ENCODE peak calls at places on chromosomes 4 and X, in four cellular contexts. D is HCT116, C is GM23338, W is neural progenitor cell. F is an unnamed sample.

GRCh38 chr4:55554453-55555030 is 7.8 kb upstream of the CLOCK start:
- DNase-seq in C (no peak), W (no peak), D (peak; percentile 36), F (peak; percentile 40)

GRCh38 chr4:95045429-95045828 is 287.7 kb downstream of the BMPR1B start:
- DNase-seq in W (no peak), C (no peak), D (no peak), F (no peak)

GRCh38 chrX:96776966-96777365 is 92.3 kb downstream of the DIAPH2 start:
- DNase-seq in D (no peak), W (no peak), C (no peak), F (no peak)

GRCh38 chr4:52425751-52426326 is 233.3 kb downstream of the USP46 start:
- DNase-seq in W (no peak), C (no peak), D (no peak), F (no peak)

GRCh38 chr4:4350909-4351308 is 36.0 kb upstream of the NSG1 start:
- DNase-seq in W (no peak), C (no peak), D (no peak), F (no peak)

GRCh38 chr4:54090804-54091623 is 8.9 kb upstream of the GSX2 start:
- DNase-seq in C (peak; percentile 47), W (peak; percentile 48), D (no peak), F (no peak)

GRCh38 chr4:173930329-173930967 is 353.0 kb downstream of the FBXO8 start:
- DNase-seq in W (no peak), C (no peak), D (no peak), F (no peak)

GRCh38 chrX:111041018-111041462 is 55.0 kb upstream of the PAK3 start:
- DNase-seq in C (peak; percentile 5), W (peak; percentile 9), D (no peak), F (no peak)

GRCh38 chr4:20512980-20513379 is 187.3 kb upstream of the PACRGL start:
- DNase-seq in C (no peak), W (no peak), D (no peak), F (no peak)

GRCh38 chr4:70913947-70914445 is 11.8 kb downstream of the MOB1B start:
- DNase-seq in D (no peak), W (no peak), C (peak; percentile 25), F (no peak)

GRCh38 chr4:178138491-178138890 is 696.3 kb upstream of the AGA start:
- DNase-seq in W (no peak), D (no peak), C (no peak), F (no peak)

GRCh38 chr4:85005865-85006377 is 39.4 kb upstream of the WDFY3 start:
- DNase-seq in W (no peak), D (no peak), C (no peak), F (no peak)

GRCh38 chr4:91636083-91636482 is 667.7 kb upstream of the GRID2 start:
- DNase-seq in D (no peak), W (no peak), C (peak; percentile 38), F (no peak)

GRCh38 chr4:105741548-105741947 is 33.0 kb downstream of the GSTCD start:
- DNase-seq in W (no peak), C (no peak), D (no peak), F (no peak)

GRCh38 chrX:15815779-15816452 is 25.6 kb downstream of the ZRSR2 start:
- DNase-seq in D (peak; percentile 3), C (peak; percentile 63), W (peak; percentile 66), F (peak; percentile 31)
- TF ChIP-seq CTCF in D (peak; percentile 26), C (peak; percentile 38), W (peak; percentile 60), F (peak; percentile 49)

GRCh38 chr4:86271057-86271456 is 88.8 kb downstream of the MAPK10 start:
- DNase-seq in D (no peak), W (no peak), C (no peak), F (no peak)
- TF ChIP-seq EZH2phosphoT487 in D (no peak), W (no peak), C (no peak), F (no peak)

GRCh38 chr4:69536980-69537379 is 41.3 kb upstream of the UGT2B4 start:
- DNase-seq in D (no peak), C (no peak), W (no peak), F (no peak)

GRCh38 chr4:69532125-69532524 is 36.4 kb upstream of the UGT2B4 start:
- DNase-seq in W (no peak), C (no peak), D (no peak), F (no peak)

GRCh38 chr4:69534697-69535096 is 39.0 kb upstream of the UGT2B4 start:
- DNase-seq in C (no peak), D (no peak), W (no peak), F (no peak)

GRCh38 chr4:69532886-69533506 is 37.3 kb upstream of the UGT2B4 start:
- DNase-seq in D (no peak), W (no peak), C (no peak), F (no peak)

GRCh38 chr4:69536558-69536957 is 40.9 kb upstream of the UGT2B4 start:
- DNase-seq in W (no peak), C (no peak), D (no peak), F (no peak)
- H3K4me3 ChIP-seq in W (no peak overlapping the region), C (no peak overlapping the region), D (no peak overlapping the region), F (no peak overlapping the region)

DNA sequence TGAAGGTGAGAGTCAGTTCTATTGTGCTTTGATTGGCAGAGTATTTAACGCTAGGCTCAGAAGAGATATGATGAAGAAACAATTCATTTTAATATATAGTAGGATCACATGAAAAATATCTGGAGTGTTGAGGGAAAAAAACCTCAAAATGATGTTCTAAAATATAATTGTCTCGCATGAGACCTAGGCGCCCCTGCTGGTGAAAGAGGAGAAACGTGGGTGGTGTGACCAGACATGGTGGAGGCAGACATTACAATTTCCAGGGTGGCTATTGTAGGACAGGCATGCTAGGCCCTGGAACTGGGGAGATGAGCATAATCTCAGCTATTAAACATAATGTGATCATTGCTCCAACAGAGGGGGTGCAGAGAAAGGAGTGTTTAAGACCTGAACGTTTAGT is 210.0 kb downstream of the HS3ST1 start:
- DNase-seq in D (peak; percentile 24), W (no peak), C (no peak), F (no peak)
- TF ChIP-seq CTCF in D (peak; percentile 61), W (peak; percentile 30), C (no peak), F (no peak)

DNA sequence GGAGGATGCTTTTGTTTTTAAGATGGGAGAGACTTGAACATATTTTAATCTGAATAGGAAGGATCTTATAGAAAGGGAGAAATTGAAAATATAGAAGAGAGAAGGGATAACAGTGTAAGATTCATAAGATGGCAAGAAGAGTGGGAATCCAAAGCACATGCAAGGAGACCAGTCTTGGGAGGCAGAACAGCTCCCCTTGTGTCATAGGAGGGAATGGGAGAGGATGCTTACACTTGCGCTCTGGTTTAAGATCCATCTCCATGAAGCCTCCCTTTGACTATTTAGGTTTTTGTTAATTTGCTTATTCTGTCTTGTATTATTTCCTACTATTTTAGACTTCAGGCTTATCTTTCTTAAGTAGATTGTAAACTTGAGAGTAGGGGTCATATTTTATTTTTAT is 42.7 kb downstream of the KIF4A start:
- DNase-seq in D (no peak), C (peak; percentile 20), W (no peak), F (no peak)
- TF ChIP-seq EZH2phosphoT487 in D (no peak), C (no peak), W (no peak), F (no peak)

F was measured in OCI-LY7.